ENCODE peak calls at places on chromosome 19, in five cellular contexts. Y, I, V, E and Q are unnamed samples. For H3K4me1, the result is how much of the 10 kb centered on the place peaks cover.

GRCh38 chr19:39413903-39414608 is 1.6 kb downstream of the PLEKHG2 start:
- DNase-seq in Y (peak), I (no peak), V (peak), E (peak), Q (peak)

GRCh38 chr19:49881186-49881585 is 3.7 kb downstream of the TBC1D17 start:
- DNase-seq in Y (peak), I (peak), V (no peak), E (no peak), Q (peak)

GRCh38 chr19:15438124-15438496 is 11.6 kb downstream of the WIZ start:
- DNase-seq in Y (no peak), I (no peak), V (no peak), E (no peak), Q (no peak)

GRCh38 chr19:52778811-52779210 is 7.8 kb downstream of the ZNF600 start:
- DNase-seq in Y (no peak), I (no peak), V (no peak), E (no peak), Q (no peak)

GRCh38 chr19:4502282-4503223 is 15.7 kb downstream of the PLIN4 start:
- DNase-seq in Y (no peak), I (no peak), V (no peak), E (no peak), Q (no peak)

GRCh38 chr19:14614099-14614412 is 31.2 kb downstream of the CLEC17A start:
- DNase-seq in Y (peak), I (no peak), V (no peak), E (no peak), Q (no peak)

GRCh38 chr19:28715157-28715556 is 497.8 kb downstream of the UQCRFS1 start:
- DNase-seq in Y (no peak), I (no peak), V (no peak), E (no peak), Q (no peak)

GRCh38 chr19:23440791-23441190 is 45.5 kb upstream of the ZNF91 start:
- DNase-seq in Y (no peak), I (no peak), V (no peak), E (no peak), Q (no peak)

GRCh38 chr19:15923702-15924101 is 10.6 kb downstream of the CYP4F11 start:
- DNase-seq in Y (no peak), I (no peak), V (no peak), E (no peak), Q (no peak)

GRCh38 chr19:17333611-17334413 is 843 bp downstream of the ANO8 start:
- DNase-seq in Y (peak), I (peak), V (no peak), E (no peak), Q (no peak)

GRCh38 chr19:54162241-54162805 is 2.8 kb upstream of the LENG1 start:
- DNase-seq in Y (peak), I (peak), V (peak), E (peak), Q (peak)

GRCh38 chr19:41064974-41065569 is 23.2 kb upstream of the CYP2A13 start:
- DNase-seq in Y (no peak), I (no peak), V (no peak), E (peak), Q (no peak)

GRCh38 chr19:58351558-58351878 is 1.8 kb downstream of the A1BG start:
- DNase-seq in Y (no peak), I (no peak), V (no peak), E (no peak), Q (peak)

GRCh38 chr19:28239270-28239669 is 973.7 kb downstream of the UQCRFS1 start:
- DNase-seq in Y (no peak), I (no peak), V (no peak), E (peak), Q (no peak)

GRCh38 chr19:16074488-16075365 is 1.6 kb upstream of the TPM4 start:
- DNase-seq in Y (peak), I (no peak), V (no peak), E (no peak), Q (peak)

GRCh38 chr19:27955484-27955883 is 1257.5 kb downstream of the UQCRFS1 start:
- DNase-seq in Y (no peak), I (no peak), V (no peak), E (no peak), Q (no peak)

GRCh38 chr19:4654437-4655361 is 15.4 kb downstream of the TNFAIP8L1 start:
- DNase-seq in Y (no peak), I (no peak), V (no peak), E (no peak), Q (no peak)

GRCh38 chr19:3687393-3687773 is 12.9 kb downstream of the PIP5K1C start:
- DNase-seq in Y (no peak), I (no peak), V (no peak), E (no peak), Q (no peak)

GRCh38 chr19:17458970-17459369 is 1.8 kb downstream of the NXNL1 start:
- DNase-seq in Y (no peak), I (no peak), V (no peak), E (no peak), Q (no peak)

GRCh38 chr19:28424662-28425430 is 788.1 kb downstream of the UQCRFS1 start:
- DNase-seq in Y (no peak), I (no peak), V (no peak), E (no peak), Q (no peak)

GRCh38 chr19:4707322-4707721 is 16.3 kb downstream of the DPP9 start:
- DNase-seq in Y (no peak), I (no peak), V (no peak), E (no peak), Q (no peak)

GRCh38 chr19:38799104-38799503 is 10.1 kb downstream of the LGALS7B start:
- DNase-seq in Y (peak), I (no peak), V (no peak), E (no peak), Q (peak)

GRCh38 chr19:11496391-11497163 is 9.1 kb downstream of the ZNF653 start:
- DNase-seq in Y (peak), I (no peak), V (peak), E (peak), Q (no peak)

GRCh38 chr19:4369888-4370260 is 26.5 kb downstream of the MPND start:
- DNase-seq in Y (peak), I (no peak), V (no peak), E (peak), Q (peak)

GRCh38 chr19:3346677-3347353 is 19.6 kb upstream of the NFIC start:
- DNase-seq in Y (no peak), I (peak), V (peak), E (no peak), Q (peak)

GRCh38 chr19:44303976-44304568 is 753 bp downstream of the ZNF235 start:
- DNase-seq in Y (no peak), I (no peak), V (peak), E (peak), Q (no peak)

GRCh38 chr19:9498183-9498902 is at the start of gene ZNF560:
- DNase-seq in Y (no peak), I (no peak), V (no peak), E (peak), Q (no peak)

GRCh38 chr19:17526922-17527321 is 15.5 kb downstream of the PGLS start:
- DNase-seq in Y (peak), I (no peak), V (no peak), E (no peak), Q (no peak)

GRCh38 chr19:28737021-28737525 is 475.9 kb downstream of the UQCRFS1 start:
- DNase-seq in Y (no peak), I (no peak), V (no peak), E (peak), Q (no peak)

GRCh38 chr19:40191836-40192646 is 815 bp downstream of the MAP3K10 start:
- DNase-seq in Y (peak), I (no peak), V (peak), E (peak), Q (peak)

GRCh38 chr19:14561832-14562351 is 10.0 kb downstream of the NDUFB7 start:
- DNase-seq in Y (no peak), I (no peak), V (peak), E (peak), Q (no peak)

GRCh38 chr19:39514840-39515550 is at the start of gene SELENOV:
- DNase-seq in Y (peak), I (no peak), V (peak), E (peak), Q (no peak)

GRCh38 chr19:18697680-18698079 is 14.2 kb downstream of the CRTC1 start:
- DNase-seq in Y (no peak), I (peak), V (peak), E (no peak), Q (peak)

GRCh38 chr19:29878973-29879654 is 62.9 kb upstream of the URI1 start:
- DNase-seq in Y (peak), I (no peak), V (peak), E (peak), Q (no peak)

GRCh38 chr19:54451331-54451871 is 2.4 kb downstream of the LENG8 start:
- DNase-seq in Y (peak), I (no peak), V (no peak), E (no peak), Q (peak)

GRCh38 chr19:19528721-19529490 is at the start of gene YJEFN3:
- DNase-seq in Y (no peak), I (no peak), V (no peak), E (no peak), Q (no peak)

GRCh38 chr19:1850809-1851544 is 2.7 kb upstream of the REXO1 start:
- DNase-seq in Y (peak), I (no peak), V (no peak), E (no peak), Q (no peak)
- H3K4me1 ChIP-seq in Y (half or more), I (under half), V (under half), E (under half), Q (under half)

DNA sequence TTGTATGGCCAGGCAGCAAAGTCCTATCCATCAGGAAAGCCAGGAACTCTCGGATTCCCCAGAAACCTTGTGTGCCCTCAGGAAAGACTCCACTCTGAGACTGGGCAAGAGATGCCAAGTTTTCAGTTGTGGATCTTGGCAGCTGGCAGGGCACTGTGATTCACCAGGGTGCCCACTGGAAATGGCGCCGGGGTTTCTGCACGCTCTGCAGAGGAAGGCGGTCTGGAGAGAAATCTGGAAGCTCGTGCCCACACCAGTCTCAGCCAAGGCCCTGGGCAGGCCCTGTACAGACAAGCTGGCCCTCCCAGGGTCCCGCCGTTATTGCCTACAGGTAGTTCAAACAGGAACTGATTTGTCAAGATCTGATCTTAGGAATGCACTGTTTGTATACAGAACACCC is 4.9 kb downstream of the NAPA start:
- DNase-seq in Y (no peak), I (peak), V (peak), E (no peak), Q (no peak)
- H3K4me1 ChIP-seq in Y (half or more), I (half or more), V (half or more), E (under half), Q (half or more)

GRCh38 chr19:33290956-33291622 is 11.2 kb downstream of the CEBPA start:
- DNase-seq in Y (peak), I (no peak), V (no peak), E (no peak), Q (peak)

GRCh38 chr19:33287438-33287837 is 14.9 kb downstream of the CEBPA start:
- DNase-seq in Y (no peak), I (no peak), V (no peak), E (no peak), Q (no peak)

GRCh38 chr19:33290082-33290815 is 12.1 kb downstream of the CEBPA start:
- DNase-seq in Y (peak), I (no peak), V (no peak), E (no peak), Q (peak)

GRCh38 chr19:33288666-33289065 is 13.7 kb downstream of the CEBPA start:
- DNase-seq in Y (no peak), I (no peak), V (no peak), E (no peak), Q (no peak)

DNA sequence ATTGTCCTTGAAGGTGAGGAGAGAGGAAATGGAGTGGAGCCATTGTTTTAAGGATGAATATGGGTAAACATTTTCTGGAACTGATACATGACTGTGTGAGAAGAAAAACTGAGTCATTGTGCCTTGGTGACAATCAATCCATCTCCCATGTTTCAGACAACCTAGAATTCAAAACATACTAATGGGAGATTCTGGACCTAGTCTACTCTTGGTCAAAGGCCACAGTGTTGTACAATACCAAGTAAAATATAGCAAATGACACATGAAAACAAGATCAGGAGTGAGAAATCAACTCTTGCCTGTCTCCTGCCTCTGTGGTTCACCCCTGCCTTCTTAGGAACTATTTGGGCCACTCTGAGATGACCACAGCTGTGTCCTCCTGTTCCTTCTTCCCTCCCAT is 13.1 kb downstream of the CEBPA start:
- DNase-seq in Y (no peak), I (no peak), V (no peak), E (no peak), Q (no peak)
- H3K4me1 ChIP-seq in Y (half or more), I (under half), V (half or more), E (under half), Q (under half)

GRCh38 chr19:56106993-56107392 is 14.1 kb downstream of the ZNF787 start:
- DNase-seq in Y (no peak), I (no peak), V (no peak), E (no peak), Q (no peak)

GRCh38 chr19:56110515-56111448 is 10.3 kb downstream of the ZNF787 start:
- DNase-seq in Y (peak), I (peak), V (peak), E (peak), Q (peak)

GRCh38 chr19:56107626-56108351 is 13.3 kb downstream of the ZNF787 start:
- DNase-seq in Y (peak), I (no peak), V (peak), E (no peak), Q (no peak)

GRCh38 chr19:56109216-56109615 is 11.9 kb downstream of the ZNF787 start:
- DNase-seq in Y (no peak), I (no peak), V (no peak), E (no peak), Q (no peak)

DNA sequence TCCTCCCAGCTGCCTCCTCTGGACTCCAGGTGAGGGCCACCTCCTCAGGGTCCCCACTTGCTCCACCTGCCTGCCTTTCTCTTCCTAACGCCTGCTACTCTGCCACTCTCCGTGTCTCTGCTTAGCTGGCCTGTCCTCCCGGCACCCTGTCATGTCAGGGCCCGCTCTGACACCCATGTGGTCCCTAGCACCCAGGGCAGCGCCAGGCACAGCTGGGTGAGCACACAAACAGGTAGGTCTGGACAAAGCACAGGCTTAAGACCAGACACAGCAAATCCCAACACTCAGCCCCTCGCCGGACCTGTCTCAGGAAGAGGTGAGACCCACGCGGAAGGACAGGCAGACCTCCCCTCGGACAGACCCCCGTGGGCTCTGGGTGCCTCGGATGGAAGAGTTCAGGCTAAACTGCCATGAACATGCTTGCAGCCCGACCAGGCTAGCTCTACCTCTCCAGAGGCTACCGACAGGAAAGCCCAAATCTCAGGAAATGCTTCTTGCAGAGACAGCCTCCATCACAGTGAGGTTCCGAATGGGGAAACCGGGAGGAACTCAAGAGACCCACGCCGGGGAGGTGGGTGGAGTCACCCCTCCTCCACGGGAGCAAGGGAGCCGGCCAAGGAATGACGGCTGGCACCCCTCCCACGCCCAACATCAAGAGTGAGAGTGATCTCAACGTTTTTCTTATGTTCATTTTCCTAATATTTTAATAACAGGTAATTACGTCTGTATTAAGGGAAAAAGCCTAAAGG is 12.5 kb downstream of the ZNF787 start:
- DNase-seq in Y (no peak), I (peak), V (peak), E (no peak), Q (no peak)
- H3K4me1 ChIP-seq in Y (half or more), I (under half), V (half or more), E (half or more), Q (under half)

GRCh38 chr19:8366121-8366581 is 2.2 kb downstream of the ANGPTL4 start:
- DNase-seq in Y (peak), I (no peak), V (no peak), E (no peak), Q (no peak)
- H3K4me1 ChIP-seq in Y (half or more), I (under half), V (half or more), E (under half), Q (under half)

DNA sequence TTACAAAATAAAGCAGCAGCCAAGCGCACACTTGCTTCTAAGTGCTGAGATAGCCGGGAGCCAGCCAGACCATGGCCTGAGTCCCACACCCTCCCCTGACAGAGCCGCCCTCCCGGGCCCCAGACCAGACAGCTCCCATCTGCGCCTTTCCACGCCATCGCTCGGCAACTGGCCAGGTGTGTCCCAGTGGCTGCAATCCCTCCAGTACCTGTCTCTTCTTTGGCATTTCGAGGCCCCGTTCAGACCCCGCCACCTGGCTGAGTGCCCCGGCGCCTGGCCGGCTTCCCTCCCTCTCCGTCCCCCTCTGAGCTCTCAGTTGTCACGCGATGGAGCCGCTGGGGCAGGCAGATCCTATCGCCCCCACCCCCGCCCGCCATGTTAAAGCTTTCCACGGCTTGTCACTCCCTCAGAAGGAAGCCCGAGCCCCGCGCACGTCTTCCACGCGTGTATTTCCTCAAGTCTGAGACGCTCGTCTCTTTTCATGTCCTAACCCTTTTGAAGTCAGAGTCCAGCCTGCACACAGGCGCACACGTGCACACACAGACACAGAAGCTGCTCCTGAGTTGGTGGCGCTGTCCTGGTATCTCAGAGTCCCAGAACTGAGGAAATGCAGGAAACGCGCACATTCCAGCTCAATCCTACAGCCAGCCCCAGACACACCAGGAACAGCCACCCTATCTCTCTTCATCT is 7.9 kb downstream of the MLLT1 start:
- DNase-seq in Y (no peak), I (peak), V (peak), E (peak), Q (peak)
- H3K4me1 ChIP-seq in Y (half or more), I (under half), V (half or more), E (half or more), Q (under half)

GRCh38 chr19:48616041-48616436 is 1.2 kb upstream of the FAM83E start:
- DNase-seq in Y (peak), I (no peak), V (no peak), E (no peak), Q (no peak)

GRCh38 chr19:48618278-48618915 is 581 bp downstream of the RPL18 start:
- DNase-seq in Y (peak), I (no peak), V (peak), E (peak), Q (peak)

GRCh38 chr19:48615145-48616040 is 517 bp upstream of the FAM83E start:
- DNase-seq in Y (peak), I (no peak), V (no peak), E (no peak), Q (no peak)

GRCh38 chr19:48617146-48617937 is 1.6 kb downstream of the RPL18 start:
- DNase-seq in Y (peak), I (no peak), V (peak), E (no peak), Q (no peak)

GRCh38 chr19:48616491-48617056 is 1.7 kb upstream of the FAM83E start:
- DNase-seq in Y (peak), I (no peak), V (no peak), E (no peak), Q (no peak)
- H3K4me1 ChIP-seq in Y (half or more), I (under half), V (under half), E (under half), Q (under half)

GRCh38 chr19:45558399-45558878 is 26.2 kb downstream of the OPA3 start:
- DNase-seq in Y (peak), I (peak), V (peak), E (peak), Q (no peak)

GRCh38 chr19:45560038-45560437 is 24.6 kb downstream of the OPA3 start:
- DNase-seq in Y (no peak), I (no peak), V (no peak), E (no peak), Q (no peak)

GRCh38 chr19:45564131-45564780 is 20.3 kb downstream of the OPA3 start:
- DNase-seq in Y (no peak), I (no peak), V (no peak), E (peak), Q (no peak)

GRCh38 chr19:45556835-45557234 is 27.8 kb downstream of the OPA3 start:
- DNase-seq in Y (no peak), I (no peak), V (no peak), E (no peak), Q (no peak)

DNA sequence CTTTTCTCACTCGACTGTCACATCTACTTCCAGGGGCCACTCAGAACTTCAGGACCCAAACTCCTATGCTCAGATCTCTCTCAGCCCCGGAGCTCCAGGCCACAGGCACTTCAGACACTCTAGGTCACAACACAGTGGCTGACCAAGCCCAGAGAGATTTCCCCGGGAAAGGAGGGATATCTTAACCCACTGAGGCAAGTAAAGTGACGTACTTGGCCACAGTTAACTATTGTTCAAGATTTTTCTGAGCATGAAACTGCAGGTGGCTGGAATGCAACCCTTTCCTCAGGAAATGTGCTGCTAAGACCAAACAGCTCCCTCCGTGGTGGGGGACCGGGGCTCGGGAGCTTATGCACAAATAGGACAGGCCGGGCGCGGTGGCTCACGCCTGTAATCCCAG is 23.9 kb downstream of the OPA3 start:
- DNase-seq in Y (no peak), I (no peak), V (no peak), E (peak), Q (no peak)
- H3K4me1 ChIP-seq in Y (half or more), I (under half), V (under half), E (under half), Q (under half)

GRCh38 chr19:2042485-2043268 is 8.4 kb downstream of the MKNK2 start:
- DNase-seq in Y (peak), I (peak), V (peak), E (no peak), Q (peak)
- H3K4me1 ChIP-seq in Y (half or more), I (half or more), V (half or more), E (under half), Q (under half)